ENCODE peak calls at places on chromosomes 2 and 18, in seven cellular contexts. One of them, this sample, is unnamed.

GRCh38 chr2:23486676-23487075 is 101.7 kb downstream of the KLHL29 start:
- DNase-seq in lung: no peak
- DNase-seq in heart right ventricle: peak; percentile 46
- DNase-seq in thoracic aorta: no peak
- DNase-seq in CD8-positive, alpha-beta T cell: no peak
- DNase-seq in left ventricle myocardium inferior: peak; percentile 53
- DNase-seq in A673: no peak
- DNase-seq in this sample: no peak

GRCh38 chr18:74488864-74489263 is 7.3 kb upstream of the CNDP2 start:
- DNase-seq in lung: no peak
- DNase-seq in heart right ventricle: no peak
- DNase-seq in thoracic aorta: no peak
- DNase-seq in CD8-positive, alpha-beta T cell: no peak
- DNase-seq in left ventricle myocardium inferior: no peak
- DNase-seq in A673: no peak
- DNase-seq in this sample: no peak

GRCh38 chr2:51028829-51029228 is 3.1 kb downstream of the NRXN1 start:
- DNase-seq in lung: no peak
- DNase-seq in heart right ventricle: no peak
- DNase-seq in thoracic aorta: no peak
- DNase-seq in CD8-positive, alpha-beta T cell: no peak
- DNase-seq in left ventricle myocardium inferior: no peak
- DNase-seq in A673: no peak
- DNase-seq in this sample: no peak

GRCh38 chr18:76997951-76998808 is 134.4 kb downstream of the MBP start:
- DNase-seq in lung: no peak
- DNase-seq in heart right ventricle: no peak
- DNase-seq in thoracic aorta: no peak
- DNase-seq in CD8-positive, alpha-beta T cell: no peak
- DNase-seq in left ventricle myocardium inferior: no peak
- DNase-seq in A673: no peak
- DNase-seq in this sample: no peak

GRCh38 chr2:238267884-238268680 is 20.3 kb downstream of the PER2 start:
- DNase-seq in lung: no peak
- DNase-seq in heart right ventricle: peak; percentile 2
- DNase-seq in thoracic aorta: no peak
- DNase-seq in CD8-positive, alpha-beta T cell: no peak
- DNase-seq in left ventricle myocardium inferior: no peak
- DNase-seq in A673: no peak
- DNase-seq in this sample: no peak

GRCh38 chr2:62305421-62306176 is 109.7 kb downstream of the B3GNT2 start:
- DNase-seq in lung: no peak
- DNase-seq in heart right ventricle: no peak
- DNase-seq in thoracic aorta: no peak
- DNase-seq in CD8-positive, alpha-beta T cell: peak; percentile 43
- DNase-seq in left ventricle myocardium inferior: no peak
- DNase-seq in A673: no peak
- DNase-seq in this sample: no peak

GRCh38 chr18:73842795-73843394 is 304.7 kb downstream of the FBXO15 start:
- DNase-seq in lung: no peak
- DNase-seq in heart right ventricle: peak; percentile 36
- DNase-seq in thoracic aorta: no peak
- DNase-seq in CD8-positive, alpha-beta T cell: peak; percentile 35
- DNase-seq in left ventricle myocardium inferior: no peak
- DNase-seq in A673: peak; percentile 61
- DNase-seq in this sample: peak; percentile 45

GRCh38 chr2:98308068-98308467 is 38.2 kb upstream of the CNGA3 start:
- DNase-seq in lung: no peak
- DNase-seq in heart right ventricle: no peak
- DNase-seq in thoracic aorta: no peak
- DNase-seq in CD8-positive, alpha-beta T cell: no peak
- DNase-seq in left ventricle myocardium inferior: no peak
- DNase-seq in A673: no peak
- DNase-seq in this sample: no peak

GRCh38 chr2:79511320-79511951 is 1.4 kb upstream of the CTNNA2 start:
- DNase-seq in lung: no peak
- DNase-seq in heart right ventricle: no peak
- DNase-seq in thoracic aorta: no peak
- DNase-seq in CD8-positive, alpha-beta T cell: no peak
- DNase-seq in left ventricle myocardium inferior: no peak
- DNase-seq in A673: peak; percentile 68
- DNase-seq in this sample: peak; percentile 43

GRCh38 chr2:148794558-148794957 is 80.5 kb upstream of the KIF5C start:
- DNase-seq in lung: no peak
- DNase-seq in heart right ventricle: no peak
- DNase-seq in thoracic aorta: no peak
- DNase-seq in CD8-positive, alpha-beta T cell: no peak
- DNase-seq in left ventricle myocardium inferior: no peak
- DNase-seq in A673: no peak
- DNase-seq in this sample: no peak

GRCh38 chr2:143937563-143938346 is 582.2 kb downstream of the ZEB2 start:
- DNase-seq in lung: no peak
- DNase-seq in heart right ventricle: no peak
- DNase-seq in thoracic aorta: no peak
- DNase-seq in CD8-positive, alpha-beta T cell: no peak
- DNase-seq in left ventricle myocardium inferior: no peak
- DNase-seq in A673: peak; percentile 22
- DNase-seq in this sample: no peak

GRCh38 chr18:6056171-6056932 is 161.0 kb upstream of the TMEM200C start:
- DNase-seq in lung: no peak
- DNase-seq in heart right ventricle: no peak
- DNase-seq in thoracic aorta: no peak
- DNase-seq in CD8-positive, alpha-beta T cell: no peak
- DNase-seq in left ventricle myocardium inferior: no peak
- DNase-seq in A673: no peak
- DNase-seq in this sample: no peak

GRCh38 chr2:54557601-54558187 is 101.6 kb downstream of the SPTBN1 start:
- DNase-seq in lung: peak; percentile 58
- DNase-seq in heart right ventricle: peak; percentile 64
- DNase-seq in thoracic aorta: no peak
- DNase-seq in CD8-positive, alpha-beta T cell: peak; percentile 78
- DNase-seq in left ventricle myocardium inferior: peak; percentile 56
- DNase-seq in A673: peak; percentile 68
- DNase-seq in this sample: peak; percentile 75

GRCh38 chr2:65300134-65300771 is 72.6 kb downstream of the ACTR2 start:
- DNase-seq in lung: peak; percentile 42
- DNase-seq in heart right ventricle: peak; percentile 80
- DNase-seq in thoracic aorta: peak; percentile 65
- DNase-seq in CD8-positive, alpha-beta T cell: no peak
- DNase-seq in left ventricle myocardium inferior: peak; percentile 87
- DNase-seq in A673: no peak
- DNase-seq in this sample: peak; percentile 48

GRCh38 chr2:24768013-24768412 is 25.2 kb downstream of the PTRHD1 start:
- DNase-seq in lung: peak; percentile 73
- DNase-seq in heart right ventricle: no peak
- DNase-seq in thoracic aorta: no peak
- DNase-seq in CD8-positive, alpha-beta T cell: no peak
- DNase-seq in left ventricle myocardium inferior: no peak
- DNase-seq in A673: no peak
- DNase-seq in this sample: no peak

GRCh38 chr18:3970929-3971328 is 484.2 kb downstream of the DLGAP1 start:
- DNase-seq in lung: no peak
- DNase-seq in heart right ventricle: no peak
- DNase-seq in thoracic aorta: no peak
- DNase-seq in CD8-positive, alpha-beta T cell: no peak
- DNase-seq in left ventricle myocardium inferior: no peak
- DNase-seq in A673: no peak
- DNase-seq in this sample: no peak

GRCh38 chr2:214856116-214856515 is 46.6 kb upstream of the BARD1 start:
- DNase-seq in lung: no peak
- DNase-seq in heart right ventricle: no peak
- DNase-seq in thoracic aorta: no peak
- DNase-seq in CD8-positive, alpha-beta T cell: no peak
- DNase-seq in left ventricle myocardium inferior: no peak
- DNase-seq in A673: no peak
- DNase-seq in this sample: no peak

GRCh38 chr2:145186303-145186702 is 666.4 kb upstream of the ZEB2 start:
- DNase-seq in lung: no peak
- DNase-seq in heart right ventricle: no peak
- DNase-seq in thoracic aorta: no peak
- DNase-seq in CD8-positive, alpha-beta T cell: no peak
- DNase-seq in left ventricle myocardium inferior: no peak
- DNase-seq in A673: peak; percentile 39
- DNase-seq in this sample: no peak

GRCh38 chr2:237670641-237671040 is 43.3 kb downstream of the LRRFIP1 start:
- DNase-seq in lung: no peak
- DNase-seq in heart right ventricle: no peak
- DNase-seq in thoracic aorta: no peak
- DNase-seq in CD8-positive, alpha-beta T cell: no peak
- DNase-seq in left ventricle myocardium inferior: no peak
- DNase-seq in A673: no peak
- DNase-seq in this sample: no peak

GRCh38 chr18:5285326-5285725 is 10.2 kb downstream of the ZBTB14 start:
- DNase-seq in lung: no peak
- DNase-seq in heart right ventricle: no peak
- DNase-seq in thoracic aorta: no peak
- DNase-seq in CD8-positive, alpha-beta T cell: no peak
- DNase-seq in left ventricle myocardium inferior: no peak
- DNase-seq in A673: no peak
- DNase-seq in this sample: no peak

GRCh38 chr2:175445276-175445675 is 263.8 kb upstream of the ATP5MC3 start:
- DNase-seq in lung: no peak
- DNase-seq in heart right ventricle: no peak
- DNase-seq in thoracic aorta: no peak
- DNase-seq in CD8-positive, alpha-beta T cell: no peak
- DNase-seq in left ventricle myocardium inferior: no peak
- DNase-seq in A673: no peak
- DNase-seq in this sample: no peak

GRCh38 chr2:181907005-181907549 is 15.5 kb downstream of the ITPRID2 start:
- DNase-seq in lung: no peak
- DNase-seq in heart right ventricle: no peak
- DNase-seq in thoracic aorta: no peak
- DNase-seq in CD8-positive, alpha-beta T cell: no peak
- DNase-seq in left ventricle myocardium inferior: no peak
- DNase-seq in A673: no peak
- DNase-seq in this sample: no peak

GRCh38 chr2:181907635-181908034 is 16.1 kb downstream of the ITPRID2 start:
- DNase-seq in lung: no peak
- DNase-seq in heart right ventricle: no peak
- DNase-seq in thoracic aorta: no peak
- DNase-seq in CD8-positive, alpha-beta T cell: no peak
- DNase-seq in left ventricle myocardium inferior: no peak
- DNase-seq in A673: no peak
- DNase-seq in this sample: no peak

GRCh38 chr2:181915096-181915495 is 23.6 kb downstream of the ITPRID2 start:
- DNase-seq in lung: no peak
- DNase-seq in heart right ventricle: no peak
- DNase-seq in thoracic aorta: no peak
- DNase-seq in CD8-positive, alpha-beta T cell: no peak
- DNase-seq in left ventricle myocardium inferior: no peak
- DNase-seq in A673: no peak
- DNase-seq in this sample: no peak

GRCh38 chr2:181911830-181912229 is 20.3 kb downstream of the ITPRID2 start:
- DNase-seq in lung: no peak
- DNase-seq in heart right ventricle: no peak
- DNase-seq in thoracic aorta: no peak
- DNase-seq in CD8-positive, alpha-beta T cell: no peak
- DNase-seq in left ventricle myocardium inferior: no peak
- DNase-seq in A673: no peak
- DNase-seq in this sample: no peak

DNA sequence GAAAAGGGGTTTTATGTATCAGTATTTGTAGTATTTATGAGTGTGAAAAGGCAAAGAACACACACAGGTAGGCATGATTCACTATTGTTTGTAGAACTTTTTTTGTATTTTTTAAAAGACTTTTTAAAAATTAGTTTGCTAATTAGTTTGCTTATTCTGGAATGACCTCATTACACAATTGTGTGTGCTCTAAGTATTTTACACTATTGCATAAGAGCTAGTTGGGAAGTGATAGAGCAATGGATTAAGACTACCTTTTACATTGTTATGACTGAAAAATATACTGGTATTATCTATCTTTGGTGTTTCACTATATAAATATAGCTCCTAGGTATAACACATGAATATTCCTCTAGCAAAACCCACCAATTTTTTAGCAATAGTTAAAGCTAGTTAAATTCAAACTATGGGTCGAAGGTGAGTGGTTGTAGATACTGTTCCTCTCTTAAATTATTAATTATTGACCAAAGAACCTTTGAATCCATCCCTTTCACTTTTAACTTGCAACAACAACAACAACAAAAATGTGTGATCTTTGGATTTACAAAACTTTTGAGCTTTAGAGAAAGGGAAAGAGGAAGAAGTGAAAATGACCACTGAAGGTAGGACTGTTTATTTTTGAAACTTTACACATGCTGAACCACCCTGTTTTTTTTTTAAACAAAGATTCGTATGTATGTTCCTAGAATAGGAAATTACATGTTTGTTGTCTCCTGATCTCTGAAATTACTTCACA is 18.7 kb downstream of the ITPRID2 start:
- DNase-seq in lung: no peak
- DNase-seq in heart right ventricle: no peak
- DNase-seq in thoracic aorta: no peak
- DNase-seq in CD8-positive, alpha-beta T cell: no peak
- DNase-seq in left ventricle myocardium inferior: no peak
- DNase-seq in A673: no peak
- DNase-seq in this sample: no peak
- H3K27me3 ChIP-seq in lung: no peaks in the 10 kb centered on the region
- H3K27me3 ChIP-seq in heart right ventricle: no peaks in the 10 kb centered on the region
- H3K27me3 ChIP-seq in thoracic aorta: no peaks in the 10 kb centered on the region
- H3K27me3 ChIP-seq in CD8-positive, alpha-beta T cell: no peaks in the 10 kb centered on the region
- H3K27me3 ChIP-seq in left ventricle myocardium inferior: no peaks in the 10 kb centered on the region
- H3K27me3 ChIP-seq in A673: no peaks in the 10 kb centered on the region
- H3K27me3 ChIP-seq in this sample: no peaks in the 10 kb centered on the region

GRCh38 chr18:50982802-50983179 is 15.0 kb downstream of the ELAC1 start:
- DNase-seq in lung: no peak
- DNase-seq in heart right ventricle: no peak
- DNase-seq in thoracic aorta: no peak
- DNase-seq in CD8-positive, alpha-beta T cell: no peak
- DNase-seq in left ventricle myocardium inferior: no peak
- DNase-seq in A673: peak; percentile 21
- DNase-seq in this sample: no peak
- TF ChIP-seq CTCF in lung: no peak
- TF ChIP-seq CTCF in heart right ventricle: no peak
- TF ChIP-seq CTCF in thoracic aorta: no peak
- TF ChIP-seq CTCF in CD8-positive, alpha-beta T cell: no peak
- TF ChIP-seq CTCF in left ventricle myocardium inferior: no peak
- TF ChIP-seq CTCF in A673: peak; percentile 45
- TF ChIP-seq CTCF in this sample: no peak

DNA sequence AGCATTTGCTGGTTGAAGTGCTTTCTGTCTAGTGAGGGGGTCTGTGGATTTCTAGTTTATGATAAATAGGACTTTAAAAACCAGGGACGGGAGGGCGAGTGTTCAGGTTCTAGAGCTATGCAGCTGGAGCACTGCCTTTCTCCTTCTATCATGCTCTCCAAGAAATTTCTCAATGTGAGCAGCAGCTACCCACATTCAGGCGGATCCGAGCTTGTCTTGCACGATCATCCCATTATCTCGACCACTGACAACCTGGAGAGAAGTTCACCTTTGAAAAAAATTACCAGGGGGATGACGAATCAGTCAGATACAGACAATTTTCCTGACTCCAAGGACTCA is at the start of gene TBR1:
- DNase-seq in lung: no peak
- DNase-seq in heart right ventricle: no peak
- DNase-seq in thoracic aorta: no peak
- DNase-seq in CD8-positive, alpha-beta T cell: no peak
- DNase-seq in left ventricle myocardium inferior: no peak
- DNase-seq in A673: no peak
- DNase-seq in this sample: no peak
- H3K27me3 ChIP-seq in lung: peaks cover 2% of the 10 kb centered on the region
- H3K27me3 ChIP-seq in heart right ventricle: peaks cover 70% of the 10 kb centered on the region
- H3K27me3 ChIP-seq in thoracic aorta: peaks cover 30% of the 10 kb centered on the region
- H3K27me3 ChIP-seq in CD8-positive, alpha-beta T cell: peaks cover 44% of the 10 kb centered on the region
- H3K27me3 ChIP-seq in left ventricle myocardium inferior: peaks cover 79% of the 10 kb centered on the region
- H3K27me3 ChIP-seq in A673: peaks cover 5% of the 10 kb centered on the region
- H3K27me3 ChIP-seq in this sample: peaks cover 45% of the 10 kb centered on the region

GRCh38 chr2:120591572-120591971 is 144.1 kb upstream of the GLI2 start:
- DNase-seq in lung: no peak
- DNase-seq in heart right ventricle: no peak
- DNase-seq in thoracic aorta: no peak
- DNase-seq in CD8-positive, alpha-beta T cell: no peak
- DNase-seq in left ventricle myocardium inferior: no peak
- DNase-seq in A673: no peak
- DNase-seq in this sample: no peak
- TF ChIP-seq CTCF in lung: no peak
- TF ChIP-seq CTCF in heart right ventricle: no peak
- TF ChIP-seq CTCF in thoracic aorta: no peak
- TF ChIP-seq CTCF in CD8-positive, alpha-beta T cell: no peak
- TF ChIP-seq CTCF in left ventricle myocardium inferior: no peak
- TF ChIP-seq CTCF in A673: no peak
- TF ChIP-seq CTCF in this sample: no peak